ENCODE peak calls at places on chromosome 6, in nine cellular contexts. A, Z, U, H, Y, P, N, F and E are unnamed samples.

GRCh38 chr6:118353564-118353963 is 194.5 kb upstream of the PLN start:
- DNase-seq in A (no peak), Z (no peak), U (no peak), H (no peak), Y (no peak), P (no peak), N (no peak), F (no peak), E (no peak)

GRCh38 chr6:72657798-72658197 is 35.9 kb downstream of the KCNQ5 start:
- DNase-seq in A (no peak), Z (no peak), U (no peak), H (no peak), Y (no peak), P (no peak), N (no peak), F (no peak), E (no peak)

GRCh38 chr6:150196942-150197745 is 54.3 kb downstream of the PPP1R14C start:
- DNase-seq in A (no peak), Z (no peak), U (no peak), H (no peak), Y (no peak), P (no peak), N (no peak), F (no peak), E (no peak)

GRCh38 chr6:11311970-11312369 is 79.5 kb upstream of the NEDD9 start:
- DNase-seq in A (no peak), Z (no peak), U (no peak), H (no peak), Y (no peak), P (no peak), N (no peak), F (no peak), E (no peak)

GRCh38 chr6:88377976-88378580 is 211.9 kb upstream of the CNR1 start:
- DNase-seq in A (no peak), Z (no peak), U (no peak), H (no peak), Y (no peak), P (no peak), N (no peak), F (no peak), E (no peak)

GRCh38 chr6:113306552-113307145 is 550.5 kb upstream of the MARCKS start:
- DNase-seq in A (no peak), Z (peak; percentile 0), U (peak; percentile 87), H (peak; percentile 62), Y (peak; percentile 37), P (peak; percentile 70), N (peak; percentile 74), F (peak; percentile 45), E (peak; percentile 37)

GRCh38 chr6:105794870-105795269 is 291.3 kb upstream of the PRDM1 start:
- DNase-seq in A (no peak), Z (no peak), U (no peak), H (no peak), Y (no peak), P (no peak), N (no peak), F (no peak), E (no peak)

GRCh38 chr6:157066781-157067491 is 256.4 kb downstream of the TMEM242 start:
- DNase-seq in A (no peak), Z (no peak), U (no peak), H (no peak), Y (no peak), P (no peak), N (no peak), F (no peak), E (no peak)

GRCh38 chr6:91152824-91153223 is 566.0 kb upstream of the MAP3K7 start:
- DNase-seq in A (no peak), Z (no peak), U (no peak), H (no peak), Y (no peak), P (no peak), N (no peak), F (no peak), E (no peak)

GRCh38 chr6:135481786-135482369 is 15.7 kb downstream of the AHI1 start:
- DNase-seq in A (no peak), Z (no peak), U (no peak), H (no peak), Y (no peak), P (no peak), N (no peak), F (no peak), E (no peak)

GRCh38 chr6:41306187-41306854 is 19.8 kb upstream of the TREM1 start:
- DNase-seq in A (no peak), Z (peak; percentile 28), U (peak; percentile 53), H (peak; percentile 60), Y (no peak), P (no peak), N (peak; percentile 35), F (no peak), E (peak; percentile 60)

GRCh38 chr6:39882567-39882953 is 51.7 kb downstream of the MOCS1 start:
- DNase-seq in A (no peak), Z (no peak), U (no peak), H (no peak), Y (no peak), P (no peak), N (no peak), F (peak; percentile 93), E (peak; percentile 61)

GRCh38 chr6:43910638-43911353 is 140.8 kb downstream of the VEGFA start:
- DNase-seq in A (no peak), Z (no peak), U (no peak), H (no peak), Y (no peak), P (peak; percentile 22), N (no peak), F (no peak), E (no peak)

GRCh38 chr6:35736293-35736894 is 438 bp upstream of the ARMC12 start:
- DNase-seq in A (peak; percentile 71), Z (peak; percentile 65), U (peak; percentile 85), H (peak; percentile 88), Y (peak; percentile 77), P (peak; percentile 84), N (peak; percentile 62), F (peak; percentile 78), E (peak; percentile 83)

GRCh38 chr6:85068221-85068620 is 303.8 kb upstream of the TBX18 start:
- DNase-seq in A (no peak), Z (no peak), U (no peak), H (no peak), Y (no peak), P (no peak), N (no peak), F (no peak), E (no peak)

GRCh38 chr6:43228951-43229802 is at the start of gene DNPH1:
- DNase-seq in A (peak; percentile 77), Z (peak; percentile 53), U (peak; percentile 81), H (peak; percentile 85), Y (peak; percentile 82), P (peak; percentile 89), N (peak; percentile 68), F (peak; percentile 79), E (peak; percentile 76)

GRCh38 chr6:45746046-45746445 is 269.6 kb downstream of the CLIC5 start:
- DNase-seq in A (no peak), Z (no peak), U (no peak), H (no peak), Y (no peak), P (no peak), N (no peak), F (no peak), E (no peak)

GRCh38 chr6:163956571-163957407 is 542.3 kb downstream of the QKI start:
- DNase-seq in A (peak; percentile 67), Z (peak; percentile 63), U (peak; percentile 78), H (peak; percentile 89), Y (peak; percentile 79), P (peak; percentile 91), N (peak; percentile 43), F (peak; percentile 82), E (peak; percentile 84)

GRCh38 chr6:102736941-102737368 is 1343.4 kb downstream of the GRIK2 start:
- DNase-seq in A (no peak), Z (no peak), U (no peak), H (no peak), Y (no peak), P (no peak), N (no peak), F (no peak), E (no peak)

GRCh38 chr6:31597006-31597405 is 4.2 kb upstream of the NCR3 start:
- DNase-seq in A (no peak), Z (peak; percentile 40), U (no peak), H (peak; percentile 50), Y (no peak), P (no peak), N (no peak), F (no peak), E (no peak)
- H3K27ac ChIP-seq in A (no peak overlapping the region), Z (no peak overlapping the region), U (no peak overlapping the region), H (no peak overlapping the region), Y (no peak overlapping the region), P (no peak overlapping the region), N (no peak overlapping the region), F (no peak overlapping the region), E (no peak overlapping the region)

GRCh38 chr6:139173822-139174221 is 38.9 kb downstream of the HECA start:
- DNase-seq in A (no peak), Z (no peak), U (no peak), H (no peak), Y (no peak), P (no peak), N (no peak), F (no peak), E (no peak)

GRCh38 chr6:139175389-139175788 is 40.5 kb downstream of the HECA start:
- DNase-seq in A (no peak), Z (no peak), U (no peak), H (no peak), Y (no peak), P (no peak), N (no peak), F (no peak), E (no peak)

GRCh38 chr6:139173172-139173571 is 38.3 kb downstream of the HECA start:
- DNase-seq in A (no peak), Z (no peak), U (no peak), H (no peak), Y (no peak), P (no peak), N (no peak), F (no peak), E (no peak)

GRCh38 chr6:139172567-139172966 is 37.7 kb downstream of the HECA start:
- DNase-seq in A (no peak), Z (no peak), U (no peak), H (no peak), Y (no peak), P (no peak), N (no peak), F (no peak), E (no peak)

GRCh38 chr6:139172151-139172550 is 37.3 kb downstream of the HECA start:
- DNase-seq in A (no peak), Z (no peak), U (no peak), H (no peak), Y (no peak), P (no peak), N (no peak), F (no peak), E (no peak)
- H3K27ac ChIP-seq in A (no peak overlapping the region), Z (no peak overlapping the region), U (no peak overlapping the region), H (no peak overlapping the region), Y (no peak overlapping the region), P (no peak overlapping the region), N (no peak overlapping the region), F (no peak overlapping the region), E (no peak overlapping the region)

GRCh38 chr6:112019619-112020018 is 34.3 kb upstream of the CCN6 start:
- DNase-seq in A (no peak), Z (no peak), U (no peak), H (no peak), Y (no peak), P (no peak), N (no peak), F (no peak), E (no peak)
- H3K27ac ChIP-seq in A (no peak overlapping the region), Z (no peak overlapping the region), U (no peak overlapping the region), H (no peak overlapping the region), Y (peak overlapping the region; percentile 67), P (no peak overlapping the region), N (no peak overlapping the region), F (peak overlapping the region; percentile 33), E (no peak overlapping the region)

GRCh38 chr6:37696841-37697735 is 595 bp downstream of the MDGA1 start:
- DNase-seq in A (peak; percentile 33), Z (peak; percentile 24), U (peak; percentile 30), H (no peak), Y (peak; percentile 34), P (no peak), N (no peak), F (peak; percentile 61), E (no peak)
- H3K27ac ChIP-seq in A (no peak overlapping the region), Z (peak overlapping the region; percentile 71), U (peak overlapping the region; percentile 83), H (peak overlapping the region; percentile 61), Y (peak overlapping the region; percentile 69), P (peak overlapping the region; percentile 30), N (peak overlapping the region; percentile 64), F (no peak overlapping the region), E (no peak overlapping the region)